ENCODE peak calls at places on chromosomes 7 and 10, in seven cellular contexts. T is HEK293T; P is OCI-LY7; Y is naive thymus-derived CD8-positive, alpha-beta T cell; I is A549; O is T-helper 17 cell; Q is stimulated activated CD8-positive, alpha-beta memory T cell treated with anti-CD3 and anti-CD28 coated beads, Interleukin-4, amount 100 ng/mL, for 24 hours. C is an unnamed sample.

GRCh38 chr10:118927317-118927716 is 102.2 kb upstream of the NANOS1 start:
- DNase-seq in T (no peak), P (no peak), Y (no peak), I (no peak), O (no peak), Q (no peak), C (no peak)

GRCh38 chr7:129816742-129817141 is 136.0 kb downstream of the UBE2H start:
- DNase-seq in T (no peak), P (no peak), Y (no peak), I (no peak), O (no peak), Q (no peak), C (no peak)

GRCh38 chr7:29457565-29457971 is 106.1 kb upstream of the PRR15 start:
- DNase-seq in T (no peak), P (no peak), Y (no peak), I (no peak), O (no peak), Q (no peak), C (no peak)

GRCh38 chr10:82160291-82160690 is 285.3 kb downstream of the NRG3 start:
- DNase-seq in T (no peak), P (no peak), Y (no peak), I (no peak), O (no peak), Q (no peak), C (no peak)

GRCh38 chr10:105797234-105797890 is 1156.3 kb downstream of the SORCS3 start:
- DNase-seq in T (peak; percentile 34), P (peak; percentile 34), Y (no peak), I (peak; percentile 11), O (no peak), Q (no peak), C (no peak)

GRCh38 chr10:127024655-127025054 is 119.4 kb downstream of the DOCK1 start:
- DNase-seq in T (no peak), P (no peak), Y (no peak), I (no peak), O (no peak), Q (no peak), C (no peak)

GRCh38 chr10:132481690-132482089 is 55.9 kb upstream of the INPP5A start:
- DNase-seq in T (no peak), P (no peak), Y (no peak), I (no peak), O (no peak), Q (no peak), C (no peak)

GRCh38 chr7:151088856-151089699 is 2.8 kb downstream of the AGAP3 start:
- DNase-seq in T (no peak), P (no peak), Y (peak; percentile 43), I (no peak), O (no peak), Q (no peak), C (peak; percentile 82)

GRCh38 chr10:109987413-109987812 is 20.4 kb upstream of the ADD3 start:
- DNase-seq in T (no peak), P (no peak), Y (no peak), I (no peak), O (no peak), Q (no peak), C (no peak)

GRCh38 chr10:17756557-17757208 is 4.7 kb downstream of the TMEM236 start:
- DNase-seq in T (no peak), P (no peak), Y (no peak), I (peak; percentile 21), O (no peak), Q (no peak), C (no peak)

GRCh38 chr10:21726601-21727295 is 192.7 kb downstream of the MLLT10 start:
- DNase-seq in T (no peak), P (no peak), Y (no peak), I (no peak), O (no peak), Q (no peak), C (no peak)

GRCh38 chr7:151895695-151896485 is 19.0 kb upstream of the PRKAG2 start:
- DNase-seq in T (no peak), P (no peak), Y (no peak), I (no peak), O (no peak), Q (no peak), C (no peak)

GRCh38 chr10:53754851-53755250 is 982.3 kb upstream of the MBL2 start:
- DNase-seq in T (no peak), P (no peak), Y (no peak), I (no peak), O (no peak), Q (no peak), C (no peak)

GRCh38 chr7:19203686-19204085 is 58.5 kb upstream of the FERD3L start:
- DNase-seq in T (no peak), P (no peak), Y (no peak), I (no peak), O (no peak), Q (no peak), C (no peak)

GRCh38 chr7:137990251-137990901 is 11.5 kb downstream of the CREB3L2 start:
- DNase-seq in T (no peak), P (no peak), Y (no peak), I (no peak), O (no peak), Q (no peak), C (no peak)

GRCh38 chr10:67697646-67698245 is 1.8 kb upstream of the CTNNA3 start:
- DNase-seq in T (peak; percentile 35), P (peak; percentile 75), Y (no peak), I (peak; percentile 58), O (no peak), Q (no peak), C (no peak)

GRCh38 chr10:95327367-95327766 is 36.6 kb upstream of the PDLIM1 start:
- DNase-seq in T (no peak), P (no peak), Y (no peak), I (no peak), O (no peak), Q (no peak), C (peak; percentile 65)

GRCh38 chr10:108523016-108523415 is 1358.5 kb upstream of the SORCS1 start:
- DNase-seq in T (no peak), P (no peak), Y (no peak), I (no peak), O (no peak), Q (no peak), C (no peak)

GRCh38 chr10:32139223-32140073 is 83.2 kb upstream of the KIF5B start:
- DNase-seq in T (peak; percentile 64), P (no peak), Y (no peak), I (peak; percentile 93), O (no peak), Q (no peak), C (peak; percentile 77)

GRCh38 chr10:24790073-24790472 is 66.4 kb upstream of the ARHGAP21 start:
- DNase-seq in T (no peak), P (no peak), Y (no peak), I (no peak), O (no peak), Q (no peak), C (no peak)